ENCODE peak calls at places on chromosomes 3 and 15, in six cellular contexts. One of them, this sample, is unnamed. For H3K36me3 and H3K27me3, the result is how much of the 10 kb centered on the place peaks cover.

GRCh38 chr3:195566797-195567196 is 16.9 kb downstream of the APOD start:
- DNase-seq in neural progenitor cell: no peak
- DNase-seq in HepG2: no peak
- DNase-seq in BJ: no peak
- DNase-seq in neuronal stem cell: no peak
- DNase-seq in NT2/D1: no peak
- DNase-seq in this sample: peak

GRCh38 chr3:153555919-153556318 is 393.9 kb downstream of the RAP2B start:
- DNase-seq in NT2/D1: no peak
- DNase-seq in BJ: no peak
- DNase-seq in HepG2: no peak
- DNase-seq in neuronal stem cell: no peak
- DNase-seq in neural progenitor cell: no peak
- DNase-seq in this sample: no peak

GRCh38 chr3:46670000-46670890 is 23.2 kb downstream of the ALS2CL start:
- DNase-seq in HepG2: no peak
- DNase-seq in BJ: no peak
- DNase-seq in neuronal stem cell: no peak
- DNase-seq in neural progenitor cell: no peak
- DNase-seq in NT2/D1: no peak
- DNase-seq in this sample: peak

GRCh38 chr3:155981669-155982068 is 111.2 kb downstream of the GMPS start:
- DNase-seq in BJ: no peak
- DNase-seq in neuronal stem cell: no peak
- DNase-seq in neural progenitor cell: no peak
- DNase-seq in NT2/D1: no peak
- DNase-seq in HepG2: no peak
- DNase-seq in this sample: no peak

GRCh38 chr3:124032881-124033359 is 41.0 kb upstream of the ROPN1 start:
- DNase-seq in NT2/D1: peak
- DNase-seq in HepG2: peak
- DNase-seq in neuronal stem cell: peak
- DNase-seq in BJ: peak
- DNase-seq in neural progenitor cell: peak
- DNase-seq in this sample: peak

GRCh38 chr15:77059761-77060345 is 11.1 kb downstream of the TSPAN3 start:
- DNase-seq in BJ: no peak
- DNase-seq in HepG2: no peak
- DNase-seq in neuronal stem cell: no peak
- DNase-seq in NT2/D1: no peak
- DNase-seq in neural progenitor cell: no peak
- DNase-seq in this sample: no peak

GRCh38 chr3:23202921-23203650 is at the start of gene UBE2E2:
- DNase-seq in HepG2: no peak
- DNase-seq in neuronal stem cell: peak
- DNase-seq in NT2/D1: no peak
- DNase-seq in neural progenitor cell: peak
- DNase-seq in BJ: peak
- DNase-seq in this sample: peak

GRCh38 chr3:12483364-12483763 is 916 bp upstream of the TSEN2 start:
- DNase-seq in HepG2: no peak
- DNase-seq in neuronal stem cell: no peak
- DNase-seq in BJ: no peak
- DNase-seq in neural progenitor cell: no peak
- DNase-seq in NT2/D1: no peak
- DNase-seq in this sample: no peak

GRCh38 chr15:31526916-31527690 is 200.5 kb downstream of the KLF13 start:
- DNase-seq in NT2/D1: peak
- DNase-seq in HepG2: no peak
- DNase-seq in neuronal stem cell: no peak
- DNase-seq in neural progenitor cell: no peak
- DNase-seq in BJ: no peak
- DNase-seq in this sample: peak

GRCh38 chr3:195160257-195160898 is 110.6 kb downstream of the XXYLT1 start:
- DNase-seq in BJ: peak
- DNase-seq in neuronal stem cell: no peak
- DNase-seq in HepG2: peak
- DNase-seq in NT2/D1: peak
- DNase-seq in neural progenitor cell: no peak
- DNase-seq in this sample: no peak

GRCh38 chr3:151974067-151974466 is 100.6 kb downstream of the SUCNR1 start:
- DNase-seq in neuronal stem cell: no peak
- DNase-seq in neural progenitor cell: peak
- DNase-seq in NT2/D1: no peak
- DNase-seq in HepG2: no peak
- DNase-seq in BJ: peak
- DNase-seq in this sample: no peak

GRCh38 chr15:50051811-50052419 is 67.1 kb downstream of the ATP8B4 start:
- DNase-seq in HepG2: peak
- DNase-seq in neuronal stem cell: peak
- DNase-seq in NT2/D1: peak
- DNase-seq in BJ: peak
- DNase-seq in neural progenitor cell: peak
- DNase-seq in this sample: peak

GRCh38 chr15:29270169-29270955 is 740 bp upstream of the NSMCE3 start:
- DNase-seq in neural progenitor cell: no peak
- DNase-seq in HepG2: no peak
- DNase-seq in BJ: no peak
- DNase-seq in NT2/D1: no peak
- DNase-seq in neuronal stem cell: no peak
- DNase-seq in this sample: peak

GRCh38 chr15:78265752-78266224 is 1.4 kb downstream of the DNAJA4 start:
- DNase-seq in neural progenitor cell: no peak
- DNase-seq in NT2/D1: no peak
- DNase-seq in BJ: peak
- DNase-seq in HepG2: no peak
- DNase-seq in neuronal stem cell: no peak
- DNase-seq in this sample: no peak

GRCh38 chr3:89108154-89108553 is 733 bp downstream of the EPHA3 start:
- DNase-seq in neuronal stem cell: no peak
- DNase-seq in HepG2: no peak
- DNase-seq in BJ: no peak
- DNase-seq in NT2/D1: no peak
- DNase-seq in neural progenitor cell: no peak
- DNase-seq in this sample: no peak

GRCh38 chr15:41936155-41936554 is 36.2 kb downstream of the EHD4 start:
- DNase-seq in neural progenitor cell: no peak
- DNase-seq in HepG2: no peak
- DNase-seq in neuronal stem cell: no peak
- DNase-seq in NT2/D1: no peak
- DNase-seq in BJ: no peak
- DNase-seq in this sample: no peak

GRCh38 chr15:47374222-47374621 is 343.1 kb upstream of the SEMA6D start:
- DNase-seq in BJ: no peak
- DNase-seq in HepG2: no peak
- DNase-seq in neuronal stem cell: no peak
- DNase-seq in NT2/D1: no peak
- DNase-seq in neural progenitor cell: no peak
- DNase-seq in this sample: peak

GRCh38 chr15:57747206-57747605 is 40.7 kb downstream of the POLR2M start:
- DNase-seq in neural progenitor cell: no peak
- DNase-seq in BJ: no peak
- DNase-seq in NT2/D1: no peak
- DNase-seq in HepG2: no peak
- DNase-seq in neuronal stem cell: no peak
- DNase-seq in this sample: no peak

GRCh38 chr15:31332020-31332680 is 5.5 kb downstream of the KLF13 start:
- DNase-seq in neuronal stem cell: no peak
- DNase-seq in HepG2: no peak
- DNase-seq in neural progenitor cell: no peak
- DNase-seq in BJ: no peak
- DNase-seq in NT2/D1: no peak
- DNase-seq in this sample: no peak

GRCh38 chr3:127803619-127804018 is 18.7 kb downstream of the MGLL start:
- DNase-seq in HepG2: no peak
- DNase-seq in neural progenitor cell: no peak
- DNase-seq in NT2/D1: no peak
- DNase-seq in neuronal stem cell: no peak
- DNase-seq in BJ: peak
- DNase-seq in this sample: no peak

GRCh38 chr3:14369675-14370669 is 32.4 kb upstream of the SLC6A6 start:
- DNase-seq in neural progenitor cell: peak
- DNase-seq in neuronal stem cell: no peak
- DNase-seq in BJ: no peak
- DNase-seq in NT2/D1: peak
- DNase-seq in HepG2: peak
- DNase-seq in this sample: peak

GRCh38 chr15:29337156-29337959 is 67.7 kb upstream of the NSMCE3 start:
- DNase-seq in NT2/D1: no peak
- DNase-seq in neural progenitor cell: no peak
- DNase-seq in neuronal stem cell: no peak
- DNase-seq in HepG2: no peak
- DNase-seq in BJ: no peak
- DNase-seq in this sample: no peak

DNA sequence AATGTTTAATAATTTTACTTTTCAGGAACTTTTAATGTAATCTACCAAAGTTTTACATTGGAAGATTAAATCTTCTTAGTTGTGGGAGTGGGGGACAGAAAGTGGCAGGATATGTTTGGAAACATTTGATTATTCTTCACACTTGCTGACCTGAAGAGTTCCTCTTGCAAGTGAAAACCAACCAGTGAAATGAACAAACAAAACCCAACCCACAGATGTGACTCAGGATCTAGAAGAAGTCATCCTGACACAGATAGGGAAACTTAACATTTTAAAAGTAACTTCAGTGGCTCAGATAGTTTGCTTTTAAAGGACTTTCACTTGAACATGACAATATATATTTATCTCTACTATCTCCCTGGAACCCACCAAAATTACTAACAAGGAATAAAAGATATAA is 55.4 kb downstream of the ASTE1 start:
- DNase-seq in HepG2: no peak
- DNase-seq in neuronal stem cell: no peak
- DNase-seq in BJ: no peak
- DNase-seq in neural progenitor cell: no peak
- DNase-seq in NT2/D1: no peak
- DNase-seq in this sample: no peak
- H3K36me3 ChIP-seq in HepG2: under half
- H3K36me3 ChIP-seq in neuronal stem cell: under half
- H3K36me3 ChIP-seq in BJ: under half
- H3K36me3 ChIP-seq in neural progenitor cell: under half
- H3K36me3 ChIP-seq in NT2/D1: under half
- H3K36me3 ChIP-seq in this sample: under half

GRCh38 chr3:176574736-176575135 is 622.5 kb downstream of the TBL1XR1 start:
- DNase-seq in neuronal stem cell: no peak
- DNase-seq in BJ: no peak
- DNase-seq in HepG2: no peak
- DNase-seq in neural progenitor cell: no peak
- DNase-seq in NT2/D1: no peak
- DNase-seq in this sample: no peak
- H3K4me3 ChIP-seq in neuronal stem cell: no peak
- H3K4me3 ChIP-seq in BJ: no peak
- H3K4me3 ChIP-seq in HepG2: no peak
- H3K4me3 ChIP-seq in neural progenitor cell: no peak
- H3K4me3 ChIP-seq in NT2/D1: no peak
- H3K4me3 ChIP-seq in this sample: no peak

GRCh38 chr3:85576801-85577200 is 618.0 kb downstream of the CADM2 start:
- DNase-seq in BJ: no peak
- DNase-seq in neuronal stem cell: no peak
- DNase-seq in NT2/D1: no peak
- DNase-seq in HepG2: no peak
- DNase-seq in neural progenitor cell: no peak
- DNase-seq in this sample: no peak
- H3K27me3 ChIP-seq in BJ: under half
- H3K27me3 ChIP-seq in neuronal stem cell: under half
- H3K27me3 ChIP-seq in NT2/D1: under half
- H3K27me3 ChIP-seq in HepG2: under half
- H3K27me3 ChIP-seq in neural progenitor cell: under half
- H3K27me3 ChIP-seq in this sample: under half

DNA sequence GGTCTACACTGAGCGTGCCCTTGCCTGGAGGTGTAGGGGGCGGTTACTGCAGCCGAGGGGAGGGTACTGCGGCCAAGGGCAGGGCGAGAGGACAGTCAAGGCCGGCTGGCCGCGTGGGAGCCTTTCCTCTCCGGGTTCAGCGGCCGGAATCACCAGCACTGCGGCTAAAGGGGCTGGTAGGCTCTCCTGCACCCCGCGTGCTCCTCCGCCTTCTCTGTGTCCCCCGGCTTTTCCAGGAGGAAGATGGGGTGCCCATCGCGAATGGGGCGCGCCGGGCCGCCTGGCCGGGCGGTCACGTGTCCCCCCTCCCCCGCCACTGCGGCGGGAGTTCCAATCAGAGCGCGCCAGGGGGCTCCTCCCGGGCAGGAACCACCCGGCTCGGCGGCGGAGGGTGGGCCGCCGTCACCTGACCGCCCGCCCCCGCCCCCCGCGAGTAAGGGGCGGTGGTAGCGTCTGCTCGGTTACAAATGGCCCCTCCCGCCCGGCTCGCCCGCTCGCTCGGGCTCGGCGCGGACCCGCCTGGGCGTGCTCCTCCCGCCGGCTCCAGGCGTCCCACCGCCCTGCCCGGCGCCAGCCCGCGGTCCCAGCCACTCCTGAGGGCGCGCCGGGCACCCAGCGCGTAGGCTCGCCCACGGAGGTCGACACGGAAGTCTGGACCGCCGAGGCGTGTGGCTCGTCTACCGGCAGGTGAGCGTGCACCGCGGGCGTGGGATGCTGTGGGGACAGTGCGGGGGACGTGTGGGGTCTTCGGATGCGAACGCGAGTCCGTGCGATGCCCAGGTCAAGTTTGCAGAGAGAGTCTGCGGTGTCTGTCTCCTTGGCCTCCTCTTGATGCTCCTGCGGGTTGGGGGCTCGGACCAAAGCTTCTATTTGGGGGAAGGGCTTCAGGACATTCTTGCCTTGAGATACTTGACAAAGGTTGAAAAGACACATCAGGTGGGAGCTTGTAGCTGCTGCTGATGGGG is 242.6 kb upstream of the TOPAZ1 start:
- DNase-seq in neuronal stem cell: peak
- DNase-seq in neural progenitor cell: peak
- DNase-seq in HepG2: no peak
- DNase-seq in BJ: no peak
- DNase-seq in NT2/D1: no peak
- DNase-seq in this sample: peak
- H3K36me3 ChIP-seq in neuronal stem cell: under half
- H3K36me3 ChIP-seq in neural progenitor cell: under half
- H3K36me3 ChIP-seq in HepG2: under half
- H3K36me3 ChIP-seq in BJ: under half
- H3K36me3 ChIP-seq in NT2/D1: under half
- H3K36me3 ChIP-seq in this sample: under half

GRCh38 chr3:150610785-150611184 is 7.7 kb downstream of the SELENOT start:
- DNase-seq in neural progenitor cell: no peak
- DNase-seq in neuronal stem cell: no peak
- DNase-seq in HepG2: no peak
- DNase-seq in NT2/D1: no peak
- DNase-seq in BJ: no peak
- DNase-seq in this sample: no peak
- H3K4me3 ChIP-seq in neural progenitor cell: no peak
- H3K4me3 ChIP-seq in neuronal stem cell: no peak
- H3K4me3 ChIP-seq in HepG2: no peak
- H3K4me3 ChIP-seq in NT2/D1: no peak
- H3K4me3 ChIP-seq in BJ: no peak
- H3K4me3 ChIP-seq in this sample: no peak

This sample was measured in H7.